ENCODE peak calls at places on chromosomes 7 and 10, in six cellular contexts. P is sigmoid colon, H is ovary, K is tibial nerve, G is HepG2, R is K562. J is an unnamed sample.

GRCh38 chr7:18225067-18225466 is 197.4 kb upstream of the PRPS1L1 start:
- DNase-seq in R (no peak), G (no peak), P (no peak), K (no peak), H (no peak), J (no peak)

GRCh38 chr10:6053816-6054581 is 8.2 kb downstream of the IL2RA start:
- DNase-seq in R (peak; percentile 37), G (peak; percentile 71), H (peak; percentile 30), P (peak; percentile 69), K (no peak), J (peak; percentile 78)

GRCh38 chr10:102413053-102413705 is 5.4 kb downstream of the PSD start:
- DNase-seq in P (no peak), G (no peak), K (no peak), H (no peak), R (no peak), J (no peak)

GRCh38 chr7:83957333-83957732 is 237.3 kb downstream of the SEMA3A start:
- DNase-seq in P (no peak), H (no peak), R (no peak), K (no peak), G (no peak), J (no peak)

GRCh38 chr7:130719550-130719949 is 14.5 kb downstream of the KLF14 start:
- DNase-seq in P (no peak), G (no peak), K (no peak), R (no peak), H (no peak), J (no peak)

GRCh38 chr10:72272689-72273409 is 875 bp upstream of the DDIT4 start:
- DNase-seq in H (peak; percentile 90), R (peak; percentile 97), P (peak; percentile 98), K (peak; percentile 88), G (peak; percentile 88), J (peak; percentile 96)

GRCh38 chr7:2038876-2039728 is 193.6 kb downstream of the MAD1L1 start:
- DNase-seq in P (peak; percentile 20), G (no peak), H (peak; percentile 13), K (no peak), R (no peak), J (peak; percentile 37)

GRCh38 chr10:103598654-103599115 is 105.2 kb downstream of the NEURL1 start:
- DNase-seq in K (peak; percentile 65), H (peak; percentile 70), R (peak; percentile 70), P (no peak), G (peak; percentile 72), J (no peak)

GRCh38 chr10:12697741-12698140 is 303.8 kb downstream of the CCDC3 start:
- DNase-seq in P (no peak), H (peak; percentile 76), R (no peak), K (no peak), G (no peak), J (no peak)

GRCh38 chr7:88357295-88357694 is 50.6 kb upstream of the STEAP4 start:
- DNase-seq in P (no peak), G (no peak), K (no peak), H (no peak), R (no peak), J (no peak)

GRCh38 chr7:21960922-21961321 is 15.2 kb upstream of the CDCA7L start:
- DNase-seq in H (no peak), R (no peak), P (no peak), G (no peak), K (no peak), J (no peak)

GRCh38 chr7:88835147-88835728 is 39.7 kb upstream of the TEX47 start:
- DNase-seq in R (peak; percentile 33), H (no peak), K (peak; percentile 20), P (no peak), G (peak; percentile 27), J (no peak)

GRCh38 chr7:107940146-107940489 is 49.1 kb downstream of the DLD start:
- DNase-seq in K (no peak), P (no peak), G (no peak), R (no peak), H (no peak), J (no peak)

GRCh38 chr7:43220250-43220649 is 107.8 kb downstream of the HECW1 start:
- DNase-seq in P (no peak), G (no peak), R (no peak), H (no peak), K (no peak), J (no peak)

GRCh38 chr10:100872034-100872791 is 40.5 kb upstream of the SLF2 start:
- DNase-seq in P (no peak), H (no peak), G (no peak), K (no peak), R (peak; percentile 68), J (no peak)

GRCh38 chr10:114095676-114096331 is 52.1 kb downstream of the ADRB1 start:
- DNase-seq in G (no peak), P (no peak), H (no peak), R (no peak), K (no peak), J (no peak)

GRCh38 chr10:124389613-124390361 is 28.9 kb downstream of the OAT start:
- DNase-seq in H (peak; percentile 47), P (peak; percentile 53), K (no peak), R (no peak), G (no peak), J (peak; percentile 62)

GRCh38 chr10:46545861-46546590 is 10.4 kb downstream of the GPRIN2 start:
- DNase-seq in P (peak; percentile 63), R (no peak), G (no peak), H (peak; percentile 7), K (no peak), J (peak; percentile 80)

GRCh38 chr10:111756541-111757061 is 427.0 kb downstream of the GPAM start:
- DNase-seq in H (no peak), P (peak; percentile 68), R (no peak), G (peak; percentile 46), K (peak; percentile 51), J (no peak)

GRCh38 chr10:133163889-133164815 is 4.1 kb downstream of the KNDC1 start:
- DNase-seq in G (no peak), H (peak; percentile 19), K (no peak), R (no peak), P (peak; percentile 55), J (no peak)

GRCh38 chr10:5546891-5547683 is 22.3 kb downstream of the CALML3 start:
- DNase-seq in H (no peak), P (peak; percentile 70), K (no peak), G (peak; percentile 34), R (no peak), J (peak; percentile 62)

GRCh38 chr10:98589007-98589406 is 142.3 kb upstream of the HPS1 start:
- DNase-seq in P (no peak), K (no peak), H (no peak), G (peak; percentile 68), R (no peak), J (no peak)

GRCh38 chr7:2876031-2876862 is 32.1 kb upstream of the GNA12 start:
- DNase-seq in P (no peak), H (no peak), G (no peak), K (no peak), R (no peak), J (no peak)

GRCh38 chr10:126242352-126243260 is 145.7 kb downstream of the ADAM12 start:
- DNase-seq in R (no peak), K (no peak), H (peak; percentile 79), P (no peak), G (no peak), J (no peak)

GRCh38 chr10:79102056-79102874 is 33.5 kb downstream of the ZMIZ1 start:
- DNase-seq in K (peak; percentile 61), P (peak; percentile 93), R (peak; percentile 44), H (peak; percentile 86), G (no peak), J (no peak)

DNA sequence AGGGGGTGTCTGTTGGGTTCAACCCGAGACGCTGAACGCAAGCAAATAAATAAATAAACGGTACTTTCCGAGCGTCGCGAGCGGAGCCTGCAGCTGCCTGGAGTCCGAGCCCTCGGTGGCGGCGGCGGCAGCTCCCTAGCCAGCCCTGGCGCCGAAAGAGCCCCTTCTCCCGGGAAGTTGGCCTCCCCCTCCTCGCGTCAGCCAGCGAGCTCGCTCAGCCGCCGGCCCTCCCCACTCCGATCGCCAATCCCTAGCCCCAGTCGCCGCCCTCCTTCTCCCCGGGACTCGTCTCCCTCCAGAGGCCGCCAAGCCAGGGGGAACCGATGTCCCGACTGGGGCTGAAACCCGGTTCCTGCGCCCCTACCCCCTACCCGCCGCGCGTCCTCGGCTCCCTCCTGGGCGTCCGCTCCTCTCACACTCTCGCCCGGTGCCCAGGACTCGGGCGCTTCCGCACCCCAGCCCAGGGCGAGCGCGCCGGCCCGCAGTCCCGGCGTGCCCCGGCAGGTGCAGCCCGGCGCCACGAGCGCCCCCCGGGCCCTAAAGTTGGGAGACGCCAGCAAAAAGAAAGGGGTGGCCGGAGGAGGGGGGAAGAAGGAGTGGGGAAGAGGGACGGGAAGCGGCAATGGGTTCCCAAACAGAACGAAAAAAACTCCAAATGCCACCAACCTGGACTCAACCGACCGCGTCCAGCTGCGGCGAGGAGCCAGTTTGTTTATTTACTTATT is at the start of gene GFRA1:
- DNase-seq in H (peak; percentile 41), P (peak; percentile 74), R (no peak), K (no peak), G (no peak), J (peak; percentile 75)
- TF ChIP-seq CTCF in H (peak; percentile 46), P (no peak), R (no peak), K (no peak), G (no peak), J (no peak)

GRCh38 chr7:10939911-10940747 is 33.5 kb upstream of the PHF14 start:
- DNase-seq in P (peak; percentile 96), K (peak; percentile 79), R (peak; percentile 95), G (peak; percentile 93), H (peak; percentile 90), J (peak; percentile 94)

GRCh38 chr7:10939237-10939910 is 34.3 kb upstream of the PHF14 start:
- DNase-seq in H (peak; percentile 16), R (no peak), P (no peak), K (no peak), G (no peak), J (no peak)

GRCh38 chr7:10940748-10941358 is 32.8 kb upstream of the PHF14 start:
- DNase-seq in G (no peak), K (no peak), P (no peak), R (peak; percentile 18), H (no peak), J (no peak)
- TF ChIP-seq EP300 in G (no peak), K (no peak), P (no peak), R (no peak), H (no peak), J (no peak)

DNA sequence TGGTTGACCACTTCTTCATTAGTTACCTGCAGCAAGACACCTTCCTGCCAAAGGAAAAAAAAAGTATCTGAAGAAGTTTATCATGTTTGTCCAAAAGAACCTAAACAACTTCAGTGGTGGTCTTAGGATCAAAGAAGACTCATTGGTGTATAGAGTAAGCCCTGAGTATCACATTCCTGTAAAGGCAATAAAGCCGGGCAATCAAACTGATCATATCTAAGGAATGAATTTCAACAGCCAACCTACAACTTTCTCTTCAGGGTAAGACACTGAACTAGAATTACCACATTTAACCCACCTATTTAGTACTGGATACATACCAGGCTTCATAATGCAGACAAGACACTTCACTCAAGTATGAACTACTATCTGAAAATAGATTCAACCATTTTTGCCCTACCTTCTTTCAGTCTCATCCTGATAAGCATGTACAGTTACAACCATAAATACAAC is 10.1 kb downstream of the HNRNPA2B1 start:
- DNase-seq in G (no peak), R (no peak), H (no peak), P (no peak), K (no peak), J (no peak)
- TF ChIP-seq POLR2A in G (peak; percentile 60), R (peak; percentile 61), H (no peak), P (no peak), K (no peak), J (no peak)

DNA sequence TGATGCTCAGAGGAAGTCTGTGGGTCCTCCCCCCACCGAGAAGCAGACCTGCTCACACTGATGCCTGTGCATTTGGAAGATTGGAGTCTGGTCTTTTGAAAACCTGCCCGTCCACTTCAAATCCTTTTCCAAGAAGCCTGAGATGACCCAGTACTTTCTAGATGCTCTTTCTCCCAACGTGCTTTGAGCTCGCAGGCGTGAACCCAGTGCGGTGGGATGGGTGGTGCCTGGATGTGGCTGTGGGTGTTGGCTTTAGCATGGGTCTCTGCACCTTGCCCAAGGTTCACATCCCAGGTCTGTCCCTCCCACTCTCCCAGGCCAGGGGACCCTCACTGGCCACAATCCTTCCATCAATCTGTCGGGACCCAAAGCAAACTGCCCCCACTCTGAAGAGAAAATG is 170.2 kb downstream of the ADARB2 start:
- DNase-seq in H (no peak), P (no peak), K (no peak), R (no peak), G (no peak), J (no peak)
- TF ChIP-seq CTCF in H (no peak), P (no peak), K (no peak), R (no peak), G (no peak), J (no peak)

J was measured in suprapubic skin.